ENCODE peak calls at places on chromosomes 7 and 10, in eight cellular contexts. Q, Y, G, J, P, B, E and I are unnamed samples.
A peak's percentile ranks its signal among the peaks of the same experiment; 100 is the strongest.

GRCh38 chr10:79947787-79948424 is 999 bp downstream of the SFTPD start:
- DNase-seq in Q (no peak), Y (peak; percentile 46), G (no peak), J (no peak), P (no peak), B (no peak), E (peak; percentile 50), I (no peak)

GRCh38 chr10:28684157-28684985 is 7.0 kb downstream of the BAMBI start:
- DNase-seq in Q (no peak), Y (no peak), G (no peak), J (no peak), P (no peak), B (no peak), E (no peak), I (no peak)

GRCh38 chr7:132030161-132030568 is 473.7 kb upstream of the PODXL start:
- DNase-seq in Q (peak; percentile 44), Y (no peak), G (no peak), J (peak; percentile 54), P (peak; percentile 89), B (no peak), E (no peak), I (no peak)

GRCh38 chr7:137342751-137343482 is 616 bp downstream of the PTN start:
- DNase-seq in Q (no peak), Y (no peak), G (no peak), J (no peak), P (no peak), B (no peak), E (no peak), I (peak; percentile 4)

GRCh38 chr10:74174533-74174932 is 23.5 kb downstream of the ADK start:
- DNase-seq in Q (peak; percentile 51), Y (no peak), G (peak; percentile 37), J (peak; percentile 84), P (no peak), B (no peak), E (no peak), I (no peak)

GRCh38 chr7:44104880-44105771 is 981 bp downstream of the AEBP1 start:
- DNase-seq in Q (peak; percentile 95), Y (peak; percentile 75), G (peak; percentile 82), J (no peak), P (no peak), B (peak; percentile 31), E (peak; percentile 41), I (no peak)

GRCh38 chr10:84820121-84820520 is 491.7 kb downstream of the CCSER2 start:
- DNase-seq in Q (no peak), Y (no peak), G (no peak), J (no peak), P (no peak), B (no peak), E (no peak), I (no peak)

GRCh38 chr10:46329690-46330016 is 42.9 kb downstream of the ANTXRL start:
- DNase-seq in Q (no peak), Y (no peak), G (no peak), J (no peak), P (no peak), B (no peak), E (no peak), I (no peak)

GRCh38 chr10:73261362-73261995 is 9.0 kb upstream of the MRPS16 start:
- DNase-seq in Q (no peak), Y (no peak), G (no peak), J (no peak), P (no peak), B (no peak), E (no peak), I (no peak)

GRCh38 chr10:88981435-88981834 is 9.2 kb upstream of the FAS start:
- DNase-seq in Q (no peak), Y (no peak), G (no peak), J (no peak), P (no peak), B (no peak), E (no peak), I (no peak)

GRCh38 chr10:7659560-7659959 is 7.2 kb downstream of the ITIH5 start:
- DNase-seq in Q (no peak), Y (no peak), G (no peak), J (no peak), P (no peak), B (no peak), E (no peak), I (no peak)

GRCh38 chr7:142864980-142865747 is 10.3 kb downstream of the EPHB6 start:
- DNase-seq in Q (no peak), Y (no peak), G (no peak), J (no peak), P (no peak), B (no peak), E (peak; percentile 32), I (no peak)

GRCh38 chr7:30674876-30675275 is 7.4 kb downstream of the CRHR2 start:
- DNase-seq in Q (no peak), Y (no peak), G (no peak), J (no peak), P (no peak), B (no peak), E (no peak), I (no peak)

GRCh38 chr7:27095050-27095896 is 527 bp downstream of the HOXA1 start:
- DNase-seq in Q (no peak), Y (no peak), G (no peak), J (no peak), P (no peak), B (peak; percentile 24), E (no peak), I (no peak)

GRCh38 chr10:12644380-12645144 is 295.2 kb downstream of the CAMK1D start:
- DNase-seq in Q (no peak), Y (no peak), G (no peak), J (no peak), P (no peak), B (no peak), E (no peak), I (no peak)

GRCh38 chr7:93307131-93307660 is 75.0 kb downstream of the VPS50 start:
- DNase-seq in Q (peak; percentile 9), Y (no peak), G (peak; percentile 79), J (no peak), P (no peak), B (no peak), E (no peak), I (no peak)

GRCh38 chr7:156604311-156604710 is 36.3 kb upstream of the RNF32 start:
- DNase-seq in Q (no peak), Y (no peak), G (peak; percentile 11), J (no peak), P (no peak), B (no peak), E (no peak), I (no peak)

GRCh38 chr7:4109481-4110110 is 572.5 kb upstream of the FOXK1 start:
- DNase-seq in Q (no peak), Y (no peak), G (no peak), J (no peak), P (no peak), B (no peak), E (no peak), I (no peak)

GRCh38 chr10:68099736-68100135 is 9.6 kb upstream of the MYPN start:
- DNase-seq in Q (no peak), Y (no peak), G (peak; percentile 85), J (no peak), P (no peak), B (no peak), E (no peak), I (no peak)

GRCh38 chr7:41003031-41003925 is 699.6 kb downstream of the INHBA start:
- DNase-seq in Q (peak; percentile 43), Y (no peak), G (peak; percentile 65), J (peak; percentile 25), P (peak; percentile 80), B (peak; percentile 47), E (peak; percentile 90), I (peak; percentile 72)

GRCh38 chr7:94513565-94513860 is 3.9 kb downstream of the CASD1 start:
- DNase-seq in Q (peak; percentile 24), Y (no peak), G (peak; percentile 44), J (no peak), P (no peak), B (no peak), E (no peak), I (no peak)

GRCh38 chr7:40276061-40276460 is 141.3 kb downstream of the SUGCT start:
- DNase-seq in Q (no peak), Y (no peak), G (no peak), J (no peak), P (no peak), B (no peak), E (no peak), I (no peak)